ENCODE peak calls at places on chromosomes 1 and 21, in six cellular contexts. T is IMR-90, B is nephron progenitor cell, G is cardiac muscle cell, N is Peyer's patch, S is left lung. E is an unnamed sample.
A peak's percentile ranks its signal among the peaks of the same experiment; 100 is the strongest.

GRCh38 chr1:9589719-9590157 is 1.0 kb downstream of the TMEM201 start:
- DNase-seq in B (no peak), T (peak; percentile 5), S (no peak), N (no peak), G (no peak), E (no peak)

GRCh38 chr1:85862456-85862855 is 154.2 kb upstream of the ZNHIT6 start:
- DNase-seq in B (no peak), S (no peak), N (no peak), G (no peak), T (peak; percentile 71), E (no peak)

GRCh38 chr1:16628361-16629111 is 15.2 kb upstream of the NBPF1 start:
- DNase-seq in G (no peak), B (peak; percentile 16), T (no peak), S (peak; percentile 48), N (peak; percentile 55), E (no peak)

GRCh38 chr1:54936791-54937190 is 43.6 kb upstream of the TMEM61 start:
- DNase-seq in B (no peak), N (no peak), T (no peak), S (no peak), G (no peak), E (no peak)

GRCh38 chr1:23578311-23578996 is 19.2 kb upstream of the ID3 start:
- DNase-seq in G (no peak), N (no peak), T (peak; percentile 72), B (no peak), S (no peak), E (no peak)

GRCh38 chr1:15433471-15433870 is 4.8 kb upstream of the CTRC start:
- DNase-seq in T (no peak), G (no peak), B (no peak), N (no peak), S (no peak), E (no peak)

GRCh38 chr1:33655496-33655895 is 183.1 kb downstream of the ZSCAN20 start:
- DNase-seq in S (no peak), N (no peak), T (no peak), G (no peak), B (no peak), E (no peak)

GRCh38 chr1:30748699-30749401 is 8.7 kb downstream of the LAPTM5 start:
- DNase-seq in N (no peak), G (no peak), T (no peak), B (no peak), S (no peak), E (no peak)

GRCh38 chr1:2530501-2531361 is 668 bp upstream of the HES5 start:
- DNase-seq in B (no peak), N (no peak), T (no peak), G (no peak), S (peak; percentile 59), E (no peak)

GRCh38 chr1:204420039-204421004 is 8.7 kb upstream of the PPP1R15B start:
- DNase-seq in T (peak; percentile 22), B (no peak), N (no peak), G (no peak), S (no peak), E (no peak)

GRCh38 chr1:58573705-58574591 is 3.1 kb downstream of the TACSTD2 start:
- DNase-seq in G (no peak), N (no peak), T (no peak), S (no peak), B (no peak), E (no peak)

GRCh38 chr1:199529324-199529723 is 498.2 kb upstream of the NR5A2 start:
- DNase-seq in S (no peak), T (no peak), G (no peak), B (no peak), N (no peak), E (no peak)

GRCh38 chr1:2969870-2970291 is 51.4 kb upstream of the ACTRT2 start:
- DNase-seq in N (peak; percentile 42), S (no peak), G (no peak), T (no peak), B (no peak), E (no peak)

GRCh38 chr1:205783904-205784303 is 8.6 kb upstream of the RAB29 start:
- DNase-seq in G (no peak), S (no peak), B (no peak), N (no peak), T (peak; percentile 48), E (no peak)

GRCh38 chr1:64956241-64956640 is 10.1 kb downstream of the JAK1 start:
- DNase-seq in B (no peak), N (no peak), G (no peak), T (no peak), S (no peak), E (no peak)

GRCh38 chr1:41751804-41752513 is 166.8 kb downstream of the HIVEP3 start:
- DNase-seq in N (no peak), B (no peak), S (no peak), G (no peak), T (peak; percentile 92), E (no peak)

GRCh38 chr1:117674521-117675400 is 68.9 kb downstream of the TENT5C start:
- DNase-seq in N (no peak), B (no peak), T (peak; percentile 28), G (no peak), S (no peak), E (no peak)

GRCh38 chr1:37152491-37152890 is 118.2 kb upstream of the GRIK3 start:
- DNase-seq in S (no peak), G (no peak), N (no peak), B (no peak), T (no peak), E (no peak)

GRCh38 chr1:43901562-43901961 is 32.0 kb upstream of the ARTN start:
- DNase-seq in S (no peak), B (no peak), G (no peak), N (no peak), T (no peak), E (no peak)

GRCh38 chr1:111045033-111045722 is 81.5 kb upstream of the LRIF1 start:
- DNase-seq in B (no peak), G (no peak), S (no peak), T (no peak), N (no peak), E (no peak)

GRCh38 chr1:91799159-91799558 is 86.8 kb downstream of the TGFBR3 start:
- DNase-seq in T (no peak), G (peak; percentile 23), N (no peak), B (no peak), S (no peak), E (no peak)

GRCh38 chr1:65985393-65986066 is 192.8 kb downstream of the PDE4B start:
- DNase-seq in T (no peak), S (no peak), B (no peak), G (no peak), N (no peak), E (no peak)

GRCh38 chr1:32954183-32954582 is 10.4 kb downstream of the RNF19B start:
- DNase-seq in N (no peak), B (no peak), S (no peak), T (no peak), G (no peak), E (no peak)

GRCh38 chr1:151167116-151167515 is 1.2 kb downstream of the SCNM1 start:
- DNase-seq in G (no peak), S (no peak), B (no peak), T (no peak), N (no peak), E (no peak)

GRCh38 chr1:97144527-97144926 is 422.9 kb downstream of the PTBP2 start:
- DNase-seq in B (no peak), S (no peak), N (no peak), T (peak; percentile 85), G (no peak), E (no peak)

GRCh38 chr1:35451125-35451528 is 106.1 kb downstream of the KIAA0319L start:
- DNase-seq in B (peak; percentile 81), G (peak; percentile 82), S (peak; percentile 79), N (peak; percentile 79), T (peak; percentile 81), E (peak; percentile 90)

GRCh38 chr1:35452086-35452485 is 105.1 kb downstream of the KIAA0319L start:
- DNase-seq in N (no peak), G (peak; percentile 23), B (no peak), T (peak; percentile 72), S (peak; percentile 60), E (no peak)

GRCh38 chr1:35454175-35454574 is 103.0 kb downstream of the KIAA0319L start:
- DNase-seq in B (no peak), T (no peak), G (no peak), S (no peak), N (no peak), E (no peak)

GRCh38 chr1:35449334-35450008 is 107.7 kb downstream of the KIAA0319L start:
- DNase-seq in B (no peak), G (no peak), N (no peak), S (no peak), T (peak; percentile 99), E (no peak)

DNA sequence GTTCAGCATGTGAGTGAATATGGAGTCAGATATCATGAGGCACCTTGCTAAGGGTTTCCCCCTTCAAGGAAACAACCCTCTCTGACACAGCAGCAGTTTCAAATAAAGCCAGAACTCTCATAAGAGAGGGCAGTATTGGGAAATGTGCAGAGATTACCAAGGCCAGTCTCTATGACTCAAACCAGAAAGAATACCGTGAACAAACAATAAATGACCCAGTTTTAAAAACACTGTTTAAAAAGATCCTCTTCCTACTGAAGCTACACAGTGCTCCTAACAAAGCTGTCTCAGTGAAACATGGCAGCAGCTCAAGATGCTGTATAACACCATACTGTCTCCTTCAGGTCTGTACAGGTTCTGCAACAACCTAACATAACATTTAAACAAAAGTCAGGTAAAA is 102.6 kb downstream of the KIAA0319L start:
- DNase-seq in S (no peak), B (no peak), T (peak; percentile 94), N (no peak), G (no peak), E (no peak)
- TF ChIP-seq CTCF in S (no peak), B (no peak), T (peak; percentile 50), N (no peak), G (peak; percentile 40), E (no peak)

GRCh38 chr1:239896980-239897379 is 194.7 kb upstream of the FMN2 start:
- DNase-seq in B (no peak), T (no peak), S (no peak), N (no peak), G (no peak), E (no peak)

GRCh38 chr1:239899747-239900146 is 191.9 kb upstream of the FMN2 start:
- DNase-seq in N (no peak), G (no peak), B (no peak), T (no peak), S (no peak), E (no peak)

GRCh38 chr1:239893127-239893731 is 198.5 kb upstream of the FMN2 start:
- DNase-seq in N (no peak), S (no peak), B (no peak), T (no peak), G (no peak), E (no peak)

GRCh38 chr1:239898067-239898730 is 193.5 kb upstream of the FMN2 start:
- DNase-seq in T (peak; percentile 75), N (peak; percentile 62), G (peak; percentile 85), S (peak; percentile 85), B (peak; percentile 80), E (peak; percentile 75)

GRCh38 chr1:239896569-239896968 is 195.1 kb upstream of the FMN2 start:
- DNase-seq in G (no peak), S (no peak), B (no peak), T (no peak), N (no peak), E (no peak)
- TF ChIP-seq CTCF in G (no peak), S (no peak), B (no peak), T (no peak), N (no peak), E (no peak)

GRCh38 chr1:46303038-46303871 is at the start of the genes LRRC41 and UQCRH:
- DNase-seq in B (peak; percentile 94), S (peak; percentile 95), T (peak; percentile 98), G (peak; percentile 96), N (peak; percentile 96), E (peak; percentile 92)
- TF ChIP-seq CTCF in B (no peak), S (no peak), T (peak; percentile 11), G (no peak), N (peak; percentile 1), E (no peak)

GRCh38 chr21:39984613-39985012 is 117.4 kb downstream of the PCP4 start:
- DNase-seq in B (no peak), T (no peak), G (no peak), S (no peak), N (no peak), E (no peak)
- TF ChIP-seq CTCF in B (no peak), T (no peak), G (no peak), S (no peak), N (no peak), E (no peak)

E was measured in glutamatergic neuron.